ENCODE peak calls at places on chromosomes 2 and 18, in six cellular contexts. One of them, this sample, is unnamed.

GRCh38 chr18:49758263-49758610 is 55.1 kb downstream of the ACAA2 start:
- DNase-seq in ovary: no peak
- DNase-seq in A673: no peak
- DNase-seq in D341Med: no peak
- DNase-seq in SK-MEL-5: no peak
- DNase-seq in NCI-H510A treated with DMSO at 0.1 percent for 48 hours: no peak
- DNase-seq in this sample: no peak

GRCh38 chr18:45962866-45963265 is 4.3 kb downstream of the EPG5 start:
- DNase-seq in ovary: no peak
- DNase-seq in A673: no peak
- DNase-seq in D341Med: no peak
- DNase-seq in SK-MEL-5: no peak
- DNase-seq in NCI-H510A treated with DMSO at 0.1 percent for 48 hours: no peak
- DNase-seq in this sample: no peak

GRCh38 chr2:189179607-189179979 is at the start of gene COL5A2:
- DNase-seq in ovary: peak
- DNase-seq in A673: peak
- DNase-seq in D341Med: no peak
- DNase-seq in SK-MEL-5: peak
- DNase-seq in NCI-H510A treated with DMSO at 0.1 percent for 48 hours: no peak
- DNase-seq in this sample: no peak

GRCh38 chr18:58996131-58996632 is 131.5 kb downstream of the ZNF532 start:
- DNase-seq in ovary: no peak
- DNase-seq in A673: peak
- DNase-seq in D341Med: no peak
- DNase-seq in SK-MEL-5: no peak
- DNase-seq in NCI-H510A treated with DMSO at 0.1 percent for 48 hours: peak
- DNase-seq in this sample: peak

GRCh38 chr2:101737478-101738240 is 40.2 kb downstream of the MAP4K4 start:
- DNase-seq in ovary: no peak
- DNase-seq in A673: no peak
- DNase-seq in D341Med: no peak
- DNase-seq in SK-MEL-5: no peak
- DNase-seq in NCI-H510A treated with DMSO at 0.1 percent for 48 hours: no peak
- DNase-seq in this sample: no peak

GRCh38 chr2:232431705-232432590 is 24.0 kb upstream of the ALPI start:
- DNase-seq in ovary: no peak
- DNase-seq in A673: no peak
- DNase-seq in D341Med: peak
- DNase-seq in SK-MEL-5: no peak
- DNase-seq in NCI-H510A treated with DMSO at 0.1 percent for 48 hours: no peak
- DNase-seq in this sample: no peak

GRCh38 chr2:189657867-189658266 is 3.4 kb upstream of the ASNSD1 start:
- DNase-seq in ovary: peak
- DNase-seq in A673: no peak
- DNase-seq in D341Med: no peak
- DNase-seq in SK-MEL-5: no peak
- DNase-seq in NCI-H510A treated with DMSO at 0.1 percent for 48 hours: no peak
- DNase-seq in this sample: no peak

GRCh38 chr2:163731735-163732134 is 4.1 kb downstream of the FIGN start:
- DNase-seq in ovary: no peak
- DNase-seq in A673: no peak
- DNase-seq in D341Med: no peak
- DNase-seq in SK-MEL-5: no peak
- DNase-seq in NCI-H510A treated with DMSO at 0.1 percent for 48 hours: no peak
- DNase-seq in this sample: no peak

GRCh38 chr2:70083344-70084156 is 3.7 kb upstream of the PCBP1 start:
- DNase-seq in ovary: no peak
- DNase-seq in A673: no peak
- DNase-seq in D341Med: no peak
- DNase-seq in SK-MEL-5: peak
- DNase-seq in NCI-H510A treated with DMSO at 0.1 percent for 48 hours: no peak
- DNase-seq in this sample: no peak

GRCh38 chr2:221571108-221571390 is 1.1 kb downstream of the EPHA4 start:
- DNase-seq in ovary: peak
- DNase-seq in A673: peak
- DNase-seq in D341Med: no peak
- DNase-seq in SK-MEL-5: no peak
- DNase-seq in NCI-H510A treated with DMSO at 0.1 percent for 48 hours: peak
- DNase-seq in this sample: no peak

GRCh38 chr2:205865794-205866490 is 183.6 kb downstream of the NRP2 start:
- DNase-seq in ovary: no peak
- DNase-seq in A673: no peak
- DNase-seq in D341Med: no peak
- DNase-seq in SK-MEL-5: no peak
- DNase-seq in NCI-H510A treated with DMSO at 0.1 percent for 48 hours: peak
- DNase-seq in this sample: peak

GRCh38 chr2:41706261-41706660 is 341.6 kb upstream of the PKDCC start:
- DNase-seq in ovary: no peak
- DNase-seq in A673: no peak
- DNase-seq in D341Med: no peak
- DNase-seq in SK-MEL-5: peak
- DNase-seq in NCI-H510A treated with DMSO at 0.1 percent for 48 hours: no peak
- DNase-seq in this sample: no peak

GRCh38 chr2:69693059-69693458 is 48.9 kb upstream of the ANXA4 start:
- DNase-seq in ovary: no peak
- DNase-seq in A673: no peak
- DNase-seq in D341Med: no peak
- DNase-seq in SK-MEL-5: no peak
- DNase-seq in NCI-H510A treated with DMSO at 0.1 percent for 48 hours: no peak
- DNase-seq in this sample: no peak

GRCh38 chr2:230904856-230905447 is 20.1 kb downstream of the GPR55 start:
- DNase-seq in ovary: no peak
- DNase-seq in A673: no peak
- DNase-seq in D341Med: no peak
- DNase-seq in SK-MEL-5: no peak
- DNase-seq in NCI-H510A treated with DMSO at 0.1 percent for 48 hours: no peak
- DNase-seq in this sample: no peak

GRCh38 chr18:56326386-56327072 is 311.9 kb downstream of the TXNL1 start:
- DNase-seq in ovary: no peak
- DNase-seq in A673: no peak
- DNase-seq in D341Med: no peak
- DNase-seq in SK-MEL-5: no peak
- DNase-seq in NCI-H510A treated with DMSO at 0.1 percent for 48 hours: no peak
- DNase-seq in this sample: no peak

GRCh38 chr2:28956415-28956826 is 24.7 kb upstream of the TOGARAM2 start:
- DNase-seq in ovary: no peak
- DNase-seq in A673: peak
- DNase-seq in D341Med: no peak
- DNase-seq in SK-MEL-5: peak
- DNase-seq in NCI-H510A treated with DMSO at 0.1 percent for 48 hours: no peak
- DNase-seq in this sample: no peak

GRCh38 chr2:43333656-43334144 is 107.3 kb upstream of the ZFP36L2 start:
- DNase-seq in ovary: no peak
- DNase-seq in A673: no peak
- DNase-seq in D341Med: no peak
- DNase-seq in SK-MEL-5: peak
- DNase-seq in NCI-H510A treated with DMSO at 0.1 percent for 48 hours: no peak
- DNase-seq in this sample: no peak

GRCh38 chr2:222545821-222546540 is 109.9 kb downstream of the FARSB start:
- DNase-seq in ovary: no peak
- DNase-seq in A673: no peak
- DNase-seq in D341Med: no peak
- DNase-seq in SK-MEL-5: no peak
- DNase-seq in NCI-H510A treated with DMSO at 0.1 percent for 48 hours: no peak
- DNase-seq in this sample: no peak

GRCh38 chr18:55384551-55385275 is 203.3 kb downstream of the TCF4 start:
- DNase-seq in ovary: no peak
- DNase-seq in A673: peak
- DNase-seq in D341Med: peak
- DNase-seq in SK-MEL-5: peak
- DNase-seq in NCI-H510A treated with DMSO at 0.1 percent for 48 hours: no peak
- DNase-seq in this sample: no peak

GRCh38 chr2:19217203-19217602 is 141.2 kb downstream of the OSR1 start:
- DNase-seq in ovary: no peak
- DNase-seq in A673: no peak
- DNase-seq in D341Med: no peak
- DNase-seq in SK-MEL-5: no peak
- DNase-seq in NCI-H510A treated with DMSO at 0.1 percent for 48 hours: no peak
- DNase-seq in this sample: no peak

GRCh38 chr2:129888896-129889295 is 90.6 kb upstream of the RAB6C start:
- DNase-seq in ovary: no peak
- DNase-seq in A673: peak
- DNase-seq in D341Med: no peak
- DNase-seq in SK-MEL-5: peak
- DNase-seq in NCI-H510A treated with DMSO at 0.1 percent for 48 hours: no peak
- DNase-seq in this sample: no peak

GRCh38 chr2:169109502-169110409 is 40.4 kb downstream of the DHRS9 start:
- DNase-seq in ovary: peak
- DNase-seq in A673: peak
- DNase-seq in D341Med: peak
- DNase-seq in SK-MEL-5: peak
- DNase-seq in NCI-H510A treated with DMSO at 0.1 percent for 48 hours: peak
- DNase-seq in this sample: peak

GRCh38 chr2:172096661-172097547 is 5.8 kb downstream of the DLX2 start:
- DNase-seq in ovary: no peak
- DNase-seq in A673: peak
- DNase-seq in D341Med: peak
- DNase-seq in SK-MEL-5: peak
- DNase-seq in NCI-H510A treated with DMSO at 0.1 percent for 48 hours: no peak
- DNase-seq in this sample: peak

GRCh38 chr18:6624271-6624670 is 105.2 kb upstream of the ARHGAP28 start:
- DNase-seq in ovary: no peak
- DNase-seq in A673: no peak
- DNase-seq in D341Med: no peak
- DNase-seq in SK-MEL-5: no peak
- DNase-seq in NCI-H510A treated with DMSO at 0.1 percent for 48 hours: no peak
- DNase-seq in this sample: no peak

GRCh38 chr18:61352611-61353010 is 19.4 kb downstream of the CDH20 start:
- DNase-seq in ovary: no peak
- DNase-seq in A673: no peak
- DNase-seq in D341Med: no peak
- DNase-seq in SK-MEL-5: no peak
- DNase-seq in NCI-H510A treated with DMSO at 0.1 percent for 48 hours: no peak
- DNase-seq in this sample: no peak

GRCh38 chr2:136384541-136385303 is 266.8 kb upstream of the CXCR4 start:
- DNase-seq in ovary: no peak
- DNase-seq in A673: peak
- DNase-seq in D341Med: peak
- DNase-seq in SK-MEL-5: peak
- DNase-seq in NCI-H510A treated with DMSO at 0.1 percent for 48 hours: peak
- DNase-seq in this sample: peak

GRCh38 chr2:27202829-27203228 is 9.0 kb upstream of the ATRAID start:
- DNase-seq in ovary: no peak
- DNase-seq in A673: peak
- DNase-seq in D341Med: no peak
- DNase-seq in SK-MEL-5: no peak
- DNase-seq in NCI-H510A treated with DMSO at 0.1 percent for 48 hours: no peak
- DNase-seq in this sample: no peak

GRCh38 chr2:197255550-197255949 is 55.0 kb downstream of the ANKRD44 start:
- DNase-seq in ovary: no peak
- DNase-seq in A673: no peak
- DNase-seq in D341Med: no peak
- DNase-seq in SK-MEL-5: no peak
- DNase-seq in NCI-H510A treated with DMSO at 0.1 percent for 48 hours: no peak
- DNase-seq in this sample: peak

GRCh38 chr2:660477-661214 is 16.6 kb downstream of the TMEM18 start:
- DNase-seq in ovary: no peak
- DNase-seq in A673: no peak
- DNase-seq in D341Med: no peak
- DNase-seq in SK-MEL-5: no peak
- DNase-seq in NCI-H510A treated with DMSO at 0.1 percent for 48 hours: no peak
- DNase-seq in this sample: no peak

GRCh38 chr2:56448999-56449431 is 265.2 kb downstream of the CCDC85A start:
- DNase-seq in ovary: no peak
- DNase-seq in A673: no peak
- DNase-seq in D341Med: no peak
- DNase-seq in SK-MEL-5: no peak
- DNase-seq in NCI-H510A treated with DMSO at 0.1 percent for 48 hours: no peak
- DNase-seq in this sample: no peak

GRCh38 chr2:73293534-73294171 is at the start of gene EGR4:
- DNase-seq in ovary: peak
- DNase-seq in A673: peak
- DNase-seq in D341Med: peak
- DNase-seq in SK-MEL-5: peak
- DNase-seq in NCI-H510A treated with DMSO at 0.1 percent for 48 hours: peak
- DNase-seq in this sample: peak

GRCh38 chr2:238202326-238203103 is 980 bp downstream of the ILKAP start:
- DNase-seq in ovary: no peak
- DNase-seq in A673: peak
- DNase-seq in D341Med: peak
- DNase-seq in SK-MEL-5: no peak
- DNase-seq in NCI-H510A treated with DMSO at 0.1 percent for 48 hours: no peak
- DNase-seq in this sample: no peak

GRCh38 chr2:854460-854859 is 96.2 kb upstream of the SNTG2 start:
- DNase-seq in ovary: peak
- DNase-seq in A673: no peak
- DNase-seq in D341Med: no peak
- DNase-seq in SK-MEL-5: peak
- DNase-seq in NCI-H510A treated with DMSO at 0.1 percent for 48 hours: peak
- DNase-seq in this sample: peak